ENCODE peak calls at places on chromosomes 4 and X, in nine cellular contexts. One of them, this sample, is unnamed.
A peak's percentile ranks its signal among the peaks of the same experiment; 100 is the strongest.

GRCh38 chrX:72029473-72030411 is 102.0 kb downstream of the RTL5 start:
- DNase-seq in aorta: peak; percentile 73
- DNase-seq in esophagus squamous epithelium: no peak
- DNase-seq in neuronal stem cell: no peak
- DNase-seq in astrocyte: peak; percentile 91
- DNase-seq in H9: peak; percentile 23
- DNase-seq in tibial artery: no peak
- DNase-seq in ovary: no peak
- DNase-seq in brain microvascular endothelial cell: peak; percentile 76
- DNase-seq in this sample: no peak

GRCh38 chrX:46376246-46376885 is 168.9 kb downstream of the ZNF674 start:
- DNase-seq in neuronal stem cell: peak; percentile 27
- DNase-seq in brain microvascular endothelial cell: peak; percentile 56
- DNase-seq in ovary: no peak
- DNase-seq in esophagus squamous epithelium: no peak
- DNase-seq in aorta: no peak
- DNase-seq in astrocyte: peak; percentile 42
- DNase-seq in tibial artery: no peak
- DNase-seq in H9: peak; percentile 56
- DNase-seq in this sample: no peak

GRCh38 chr4:114597410-114598115 is 1.0 kb upstream of the UGT8 start:
- DNase-seq in esophagus squamous epithelium: no peak
- DNase-seq in astrocyte: no peak
- DNase-seq in ovary: no peak
- DNase-seq in brain microvascular endothelial cell: no peak
- DNase-seq in aorta: no peak
- DNase-seq in H9: no peak
- DNase-seq in tibial artery: no peak
- DNase-seq in neuronal stem cell: peak; percentile 2
- DNase-seq in this sample: peak; percentile 55

GRCh38 chrX:119809185-119809666 is 17.8 kb upstream of the RPL39 start:
- DNase-seq in ovary: no peak
- DNase-seq in H9: no peak
- DNase-seq in neuronal stem cell: no peak
- DNase-seq in aorta: no peak
- DNase-seq in tibial artery: no peak
- DNase-seq in esophagus squamous epithelium: no peak
- DNase-seq in brain microvascular endothelial cell: peak; percentile 25
- DNase-seq in astrocyte: peak; percentile 32
- DNase-seq in this sample: no peak

GRCh38 chrX:78199851-78200250 is 60.4 kb upstream of the TAF9B start:
- DNase-seq in esophagus squamous epithelium: no peak
- DNase-seq in aorta: no peak
- DNase-seq in brain microvascular endothelial cell: peak; percentile 7
- DNase-seq in H9: no peak
- DNase-seq in tibial artery: no peak
- DNase-seq in ovary: no peak
- DNase-seq in neuronal stem cell: no peak
- DNase-seq in astrocyte: no peak
- DNase-seq in this sample: no peak

GRCh38 chr4:138243369-138243768 is 1.2 kb upstream of the SLC7A11 start:
- DNase-seq in astrocyte: peak; percentile 71
- DNase-seq in neuronal stem cell: no peak
- DNase-seq in tibial artery: no peak
- DNase-seq in aorta: no peak
- DNase-seq in brain microvascular endothelial cell: no peak
- DNase-seq in esophagus squamous epithelium: no peak
- DNase-seq in H9: no peak
- DNase-seq in ovary: no peak
- DNase-seq in this sample: no peak

GRCh38 chr4:41728571-41728908 is 20.0 kb downstream of the PHOX2B start:
- DNase-seq in brain microvascular endothelial cell: no peak
- DNase-seq in tibial artery: no peak
- DNase-seq in astrocyte: no peak
- DNase-seq in neuronal stem cell: no peak
- DNase-seq in esophagus squamous epithelium: no peak
- DNase-seq in aorta: no peak
- DNase-seq in ovary: no peak
- DNase-seq in H9: no peak
- DNase-seq in this sample: no peak

GRCh38 chr4:114368751-114369150 is 229.9 kb upstream of the UGT8 start:
- DNase-seq in aorta: no peak
- DNase-seq in H9: no peak
- DNase-seq in astrocyte: no peak
- DNase-seq in neuronal stem cell: no peak
- DNase-seq in esophagus squamous epithelium: no peak
- DNase-seq in tibial artery: no peak
- DNase-seq in ovary: no peak
- DNase-seq in brain microvascular endothelial cell: no peak
- DNase-seq in this sample: no peak

GRCh38 chr4:176999943-177000543 is 207.3 kb upstream of the VEGFC start:
- DNase-seq in brain microvascular endothelial cell: no peak
- DNase-seq in aorta: no peak
- DNase-seq in neuronal stem cell: no peak
- DNase-seq in astrocyte: no peak
- DNase-seq in tibial artery: no peak
- DNase-seq in H9: no peak
- DNase-seq in esophagus squamous epithelium: no peak
- DNase-seq in ovary: no peak
- DNase-seq in this sample: no peak

GRCh38 chr4:104868942-104869341 is 277.7 kb upstream of the TET2 start:
- DNase-seq in esophagus squamous epithelium: no peak
- DNase-seq in H9: no peak
- DNase-seq in ovary: no peak
- DNase-seq in brain microvascular endothelial cell: no peak
- DNase-seq in astrocyte: no peak
- DNase-seq in aorta: no peak
- DNase-seq in neuronal stem cell: no peak
- DNase-seq in tibial artery: no peak
- DNase-seq in this sample: no peak

GRCh38 chrX:47651043-47651905 is 911 bp upstream of the ELK1 start:
- DNase-seq in aorta: no peak
- DNase-seq in esophagus squamous epithelium: no peak
- DNase-seq in tibial artery: no peak
- DNase-seq in ovary: no peak
- DNase-seq in brain microvascular endothelial cell: no peak
- DNase-seq in astrocyte: no peak
- DNase-seq in H9: no peak
- DNase-seq in neuronal stem cell: no peak
- DNase-seq in this sample: no peak

GRCh38 chrX:108396188-108396885 is 41.9 kb downstream of the COL4A6 start:
- DNase-seq in neuronal stem cell: no peak
- DNase-seq in astrocyte: peak; percentile 46
- DNase-seq in tibial artery: no peak
- DNase-seq in ovary: no peak
- DNase-seq in H9: peak; percentile 42
- DNase-seq in esophagus squamous epithelium: no peak
- DNase-seq in brain microvascular endothelial cell: no peak
- DNase-seq in aorta: no peak
- DNase-seq in this sample: no peak

GRCh38 chr4:3290889-3291321 is 1.9 kb upstream of the RGS12 start:
- DNase-seq in neuronal stem cell: no peak
- DNase-seq in aorta: no peak
- DNase-seq in tibial artery: no peak
- DNase-seq in brain microvascular endothelial cell: no peak
- DNase-seq in esophagus squamous epithelium: no peak
- DNase-seq in H9: no peak
- DNase-seq in ovary: no peak
- DNase-seq in astrocyte: no peak
- DNase-seq in this sample: no peak

DNA sequence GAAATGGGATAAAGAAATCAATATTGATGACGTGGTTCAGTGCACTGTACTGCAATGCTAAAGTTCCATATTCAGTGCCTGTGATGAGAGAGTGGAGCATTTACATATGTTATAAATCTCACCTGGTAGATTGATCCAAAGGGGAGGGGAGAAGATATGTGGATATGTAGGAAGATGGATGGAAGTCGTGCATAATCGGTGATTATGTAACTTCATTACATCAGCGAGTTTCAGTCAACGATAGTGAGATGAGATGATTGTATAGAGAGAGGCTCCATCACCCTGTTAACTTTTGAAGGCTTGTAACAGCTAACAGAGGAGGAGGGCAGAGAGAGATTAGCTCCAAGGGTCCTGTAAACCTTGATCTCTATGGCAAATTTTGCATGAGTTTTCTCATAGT is 1.8 kb downstream of the IL1RAPL1 start:
- DNase-seq in esophagus squamous epithelium: no peak
- DNase-seq in aorta: no peak
- DNase-seq in brain microvascular endothelial cell: no peak
- DNase-seq in H9: no peak
- DNase-seq in astrocyte: peak; percentile 5
- DNase-seq in neuronal stem cell: no peak
- DNase-seq in ovary: no peak
- DNase-seq in tibial artery: no peak
- DNase-seq in this sample: no peak
- H3K27ac ChIP-seq in esophagus squamous epithelium: no peak overlapping the region
- H3K27ac ChIP-seq in aorta: no peak overlapping the region
- H3K27ac ChIP-seq in brain microvascular endothelial cell: no peak overlapping the region
- H3K27ac ChIP-seq in H9: no peak overlapping the region
- H3K27ac ChIP-seq in astrocyte: no peak overlapping the region
- H3K27ac ChIP-seq in neuronal stem cell: no peak overlapping the region
- H3K27ac ChIP-seq in ovary: no peak overlapping the region
- H3K27ac ChIP-seq in tibial artery: no peak overlapping the region
- H3K27ac ChIP-seq in this sample: peak overlapping the region; percentile 70

GRCh38 chr4:108426493-108426892 is 193.9 kb upstream of the RPL34 start:
- DNase-seq in astrocyte: peak; percentile 79
- DNase-seq in ovary: no peak
- DNase-seq in esophagus squamous epithelium: no peak
- DNase-seq in H9: no peak
- DNase-seq in neuronal stem cell: no peak
- DNase-seq in brain microvascular endothelial cell: peak; percentile 31
- DNase-seq in aorta: no peak
- DNase-seq in tibial artery: no peak
- DNase-seq in this sample: no peak
- H3K27ac ChIP-seq in astrocyte: peak overlapping the region; percentile 80
- H3K27ac ChIP-seq in ovary: no peak overlapping the region
- H3K27ac ChIP-seq in esophagus squamous epithelium: no peak overlapping the region
- H3K27ac ChIP-seq in H9: no peak overlapping the region
- H3K27ac ChIP-seq in neuronal stem cell: no peak overlapping the region
- H3K27ac ChIP-seq in brain microvascular endothelial cell: peak overlapping the region; percentile 80
- H3K27ac ChIP-seq in aorta: no peak overlapping the region
- H3K27ac ChIP-seq in tibial artery: no peak overlapping the region
- H3K27ac ChIP-seq in this sample: no peak overlapping the region

GRCh38 chrX:152601848-152602616 is 35.7 kb upstream of the GABRQ start:
- DNase-seq in brain microvascular endothelial cell: peak; percentile 28
- DNase-seq in neuronal stem cell: no peak
- DNase-seq in ovary: no peak
- DNase-seq in esophagus squamous epithelium: no peak
- DNase-seq in astrocyte: peak; percentile 56
- DNase-seq in tibial artery: no peak
- DNase-seq in aorta: no peak
- DNase-seq in H9: peak; percentile 40
- DNase-seq in this sample: no peak
- H3K27ac ChIP-seq in brain microvascular endothelial cell: no peak overlapping the region
- H3K27ac ChIP-seq in neuronal stem cell: peak overlapping the region; percentile 36
- H3K27ac ChIP-seq in ovary: no peak overlapping the region
- H3K27ac ChIP-seq in esophagus squamous epithelium: no peak overlapping the region
- H3K27ac ChIP-seq in astrocyte: no peak overlapping the region
- H3K27ac ChIP-seq in tibial artery: no peak overlapping the region
- H3K27ac ChIP-seq in aorta: no peak overlapping the region
- H3K27ac ChIP-seq in H9: no peak overlapping the region
- H3K27ac ChIP-seq in this sample: no peak overlapping the region

GRCh38 chr4:19735012-19735411 is 516.7 kb upstream of the SLIT2 start:
- DNase-seq in esophagus squamous epithelium: no peak
- DNase-seq in ovary: no peak
- DNase-seq in brain microvascular endothelial cell: no peak
- DNase-seq in astrocyte: no peak
- DNase-seq in aorta: no peak
- DNase-seq in H9: no peak
- DNase-seq in neuronal stem cell: no peak
- DNase-seq in tibial artery: no peak
- DNase-seq in this sample: no peak

GRCh38 chr4:19736968-19737756 is 514.5 kb upstream of the SLIT2 start:
- DNase-seq in brain microvascular endothelial cell: no peak
- DNase-seq in aorta: no peak
- DNase-seq in astrocyte: peak; percentile 6
- DNase-seq in ovary: no peak
- DNase-seq in neuronal stem cell: peak; percentile 21
- DNase-seq in H9: no peak
- DNase-seq in tibial artery: no peak
- DNase-seq in esophagus squamous epithelium: no peak
- DNase-seq in this sample: no peak

DNA sequence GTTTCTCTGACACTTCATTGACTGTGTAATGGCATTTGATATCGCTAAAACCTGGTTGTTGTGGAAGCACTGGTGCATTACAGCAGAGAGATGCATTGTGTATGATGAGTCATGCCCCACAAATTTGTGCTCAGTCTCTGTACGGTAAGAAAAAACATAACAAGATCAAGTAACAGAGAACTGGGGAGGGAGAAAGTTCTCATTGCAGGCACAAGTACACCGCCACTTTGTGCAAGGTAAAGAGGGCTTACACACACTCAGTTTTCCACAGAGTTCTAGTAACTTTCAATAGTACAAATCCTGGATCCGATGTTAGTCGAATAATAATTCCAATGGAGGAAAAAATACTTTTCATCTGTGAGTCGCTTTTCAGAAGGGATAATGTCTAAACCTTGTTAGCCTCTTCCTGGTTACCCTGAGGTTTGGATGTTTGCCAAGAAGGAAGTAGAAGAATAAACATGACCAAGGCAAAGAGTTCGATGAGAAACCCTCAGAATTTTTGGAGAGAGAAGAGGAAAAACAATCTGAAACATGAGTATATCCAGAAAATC is 512.5 kb upstream of the SLIT2 start:
- DNase-seq in H9: no peak
- DNase-seq in esophagus squamous epithelium: no peak
- DNase-seq in aorta: no peak
- DNase-seq in brain microvascular endothelial cell: peak; percentile 95
- DNase-seq in tibial artery: no peak
- DNase-seq in astrocyte: peak; percentile 95
- DNase-seq in ovary: no peak
- DNase-seq in neuronal stem cell: no peak
- DNase-seq in this sample: no peak
- H3K27ac ChIP-seq in H9: no peak overlapping the region
- H3K27ac ChIP-seq in esophagus squamous epithelium: no peak overlapping the region
- H3K27ac ChIP-seq in aorta: no peak overlapping the region
- H3K27ac ChIP-seq in brain microvascular endothelial cell: peak overlapping the region; percentile 87
- H3K27ac ChIP-seq in tibial artery: no peak overlapping the region
- H3K27ac ChIP-seq in astrocyte: peak overlapping the region; percentile 64
- H3K27ac ChIP-seq in ovary: no peak overlapping the region
- H3K27ac ChIP-seq in neuronal stem cell: no peak overlapping the region
- H3K27ac ChIP-seq in this sample: no peak overlapping the region

DNA sequence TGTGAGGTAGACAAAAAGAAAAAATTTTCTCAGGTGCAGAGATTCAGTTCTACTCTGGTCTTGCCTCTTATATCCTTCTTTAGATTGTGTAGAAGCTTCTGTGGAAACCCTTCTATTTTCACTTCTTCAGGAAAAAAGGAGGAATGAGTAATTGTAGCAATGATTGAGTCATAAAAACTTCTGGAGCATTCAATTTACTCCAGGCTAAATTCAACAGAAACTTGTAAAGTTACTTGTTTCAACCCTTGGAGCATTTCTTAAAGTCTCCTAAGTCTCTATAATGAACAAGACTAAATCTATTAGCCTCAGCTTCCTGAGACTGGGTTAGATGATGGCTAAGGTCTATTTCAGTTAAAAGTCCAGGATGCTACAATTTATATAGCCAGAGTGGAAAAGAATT is 29.9 kb downstream of the BOD1L1 start:
- DNase-seq in H9: no peak
- DNase-seq in neuronal stem cell: no peak
- DNase-seq in aorta: no peak
- DNase-seq in esophagus squamous epithelium: no peak
- DNase-seq in ovary: no peak
- DNase-seq in astrocyte: no peak
- DNase-seq in brain microvascular endothelial cell: no peak
- DNase-seq in tibial artery: no peak
- DNase-seq in this sample: no peak
- H3K27ac ChIP-seq in H9: no peak overlapping the region
- H3K27ac ChIP-seq in neuronal stem cell: no peak overlapping the region
- H3K27ac ChIP-seq in aorta: no peak overlapping the region
- H3K27ac ChIP-seq in esophagus squamous epithelium: no peak overlapping the region
- H3K27ac ChIP-seq in ovary: no peak overlapping the region
- H3K27ac ChIP-seq in astrocyte: no peak overlapping the region
- H3K27ac ChIP-seq in brain microvascular endothelial cell: no peak overlapping the region
- H3K27ac ChIP-seq in tibial artery: no peak overlapping the region
- H3K27ac ChIP-seq in this sample: no peak overlapping the region

This sample was measured in caudate nucleus.